ENCODE peak calls at places on chromosomes 6 and 20, in four cellular contexts. One of them, this sample, is unnamed.

GRCh38 chr6:110364364-110364763 is 6.2 kb upstream of the METTL24 start:
- DNase-seq in body of pancreas: no peak
- DNase-seq in astrocyte of the spinal cord: no peak
- DNase-seq in epithelial cell of proximal tubule: no peak
- DNase-seq in this sample: no peak

GRCh38 chr6:170575250-170575649 is 9.2 kb downstream of the PDCD2 start:
- DNase-seq in body of pancreas: no peak
- DNase-seq in astrocyte of the spinal cord: no peak
- DNase-seq in epithelial cell of proximal tubule: no peak
- DNase-seq in this sample: no peak

GRCh38 chr6:96809119-96809518 is 28.2 kb downstream of the GPR63 start:
- DNase-seq in body of pancreas: no peak
- DNase-seq in astrocyte of the spinal cord: no peak
- DNase-seq in epithelial cell of proximal tubule: no peak
- DNase-seq in this sample: no peak

GRCh38 chr6:108157972-108158441 is 7.8 kb upstream of the NR2E1 start:
- DNase-seq in body of pancreas: no peak
- DNase-seq in astrocyte of the spinal cord: no peak
- DNase-seq in epithelial cell of proximal tubule: no peak
- DNase-seq in this sample: peak

GRCh38 chr6:108074359-108075144 is at the start of gene OSTM1:
- DNase-seq in body of pancreas: peak
- DNase-seq in astrocyte of the spinal cord: peak
- DNase-seq in epithelial cell of proximal tubule: no peak
- DNase-seq in this sample: peak

GRCh38 chr20:36540551-36541211 is 638 bp upstream of the MYL9 start:
- DNase-seq in body of pancreas: no peak
- DNase-seq in astrocyte of the spinal cord: no peak
- DNase-seq in epithelial cell of proximal tubule: no peak
- DNase-seq in this sample: no peak

GRCh38 chr6:163646133-163646532 is 231.6 kb downstream of the QKI start:
- DNase-seq in body of pancreas: no peak
- DNase-seq in astrocyte of the spinal cord: no peak
- DNase-seq in epithelial cell of proximal tubule: peak
- DNase-seq in this sample: no peak

GRCh38 chr6:38080889-38081288 is 261.4 kb downstream of the ZFAND3 start:
- DNase-seq in body of pancreas: no peak
- DNase-seq in astrocyte of the spinal cord: no peak
- DNase-seq in epithelial cell of proximal tubule: no peak
- DNase-seq in this sample: no peak

GRCh38 chr6:33894438-33894837 is 90.6 kb upstream of the MLN start:
- DNase-seq in body of pancreas: peak
- DNase-seq in astrocyte of the spinal cord: no peak
- DNase-seq in epithelial cell of proximal tubule: no peak
- DNase-seq in this sample: no peak

GRCh38 chr6:161866570-161866969 is 592.7 kb upstream of the AGPAT4 start:
- DNase-seq in body of pancreas: no peak
- DNase-seq in astrocyte of the spinal cord: no peak
- DNase-seq in epithelial cell of proximal tubule: no peak
- DNase-seq in this sample: no peak

GRCh38 chr6:53752856-53753255 is 41.9 kb upstream of the LRRC1 start:
- DNase-seq in body of pancreas: no peak
- DNase-seq in astrocyte of the spinal cord: peak
- DNase-seq in epithelial cell of proximal tubule: no peak
- DNase-seq in this sample: no peak

GRCh38 chr6:7590918-7591302 is 912 bp downstream of the SNRNP48 start:
- DNase-seq in body of pancreas: peak
- DNase-seq in astrocyte of the spinal cord: no peak
- DNase-seq in epithelial cell of proximal tubule: no peak
- DNase-seq in this sample: no peak

GRCh38 chr6:52027699-52028098 is 59.7 kb downstream of the PKHD1 start:
- DNase-seq in body of pancreas: no peak
- DNase-seq in astrocyte of the spinal cord: no peak
- DNase-seq in epithelial cell of proximal tubule: no peak
- DNase-seq in this sample: no peak

GRCh38 chr6:52617087-52617486 is 40.2 kb upstream of the TRAM2 start:
- DNase-seq in body of pancreas: no peak
- DNase-seq in astrocyte of the spinal cord: peak
- DNase-seq in epithelial cell of proximal tubule: no peak
- DNase-seq in this sample: no peak

GRCh38 chr6:138596126-138596525 is 96.8 kb upstream of the NHSL1 start:
- DNase-seq in body of pancreas: no peak
- DNase-seq in astrocyte of the spinal cord: no peak
- DNase-seq in epithelial cell of proximal tubule: no peak
- DNase-seq in this sample: no peak

GRCh38 chr6:53310751-53311585 is 37.8 kb downstream of the ELOVL5 start:
- DNase-seq in body of pancreas: no peak
- DNase-seq in astrocyte of the spinal cord: no peak
- DNase-seq in epithelial cell of proximal tubule: no peak
- DNase-seq in this sample: no peak

GRCh38 chr6:51260003-51260402 is 441.3 kb downstream of the TFAP2B start:
- DNase-seq in body of pancreas: no peak
- DNase-seq in astrocyte of the spinal cord: no peak
- DNase-seq in epithelial cell of proximal tubule: no peak
- DNase-seq in this sample: no peak

GRCh38 chr20:50663095-50663821 is 28.1 kb downstream of the RIPOR3 start:
- DNase-seq in body of pancreas: peak
- DNase-seq in astrocyte of the spinal cord: no peak
- DNase-seq in epithelial cell of proximal tubule: no peak
- DNase-seq in this sample: no peak

GRCh38 chr6:113860165-113860955 is 3.2 kb downstream of the MARCKS start:
- DNase-seq in body of pancreas: peak
- DNase-seq in astrocyte of the spinal cord: no peak
- DNase-seq in epithelial cell of proximal tubule: no peak
- DNase-seq in this sample: peak

GRCh38 chr6:111938710-111939109 is 65.5 kb upstream of the FYN start:
- DNase-seq in body of pancreas: no peak
- DNase-seq in astrocyte of the spinal cord: peak
- DNase-seq in epithelial cell of proximal tubule: no peak
- DNase-seq in this sample: no peak

GRCh38 chr20:5353624-5354496 is 37.1 kb upstream of the PROKR2 start:
- DNase-seq in body of pancreas: no peak
- DNase-seq in astrocyte of the spinal cord: peak
- DNase-seq in epithelial cell of proximal tubule: peak
- DNase-seq in this sample: no peak

GRCh38 chr6:21999012-21999528 is 297.8 kb downstream of the PRL start:
- DNase-seq in body of pancreas: no peak
- DNase-seq in astrocyte of the spinal cord: peak
- DNase-seq in epithelial cell of proximal tubule: no peak
- DNase-seq in this sample: no peak

GRCh38 chr6:41171908-41172307 is 9.0 kb upstream of the TREM2 start:
- DNase-seq in body of pancreas: no peak
- DNase-seq in astrocyte of the spinal cord: no peak
- DNase-seq in epithelial cell of proximal tubule: no peak
- DNase-seq in this sample: no peak

GRCh38 chr6:85464260-85464644 is 14.4 kb downstream of the NT5E start:
- DNase-seq in body of pancreas: no peak
- DNase-seq in astrocyte of the spinal cord: peak
- DNase-seq in epithelial cell of proximal tubule: peak
- DNase-seq in this sample: no peak

GRCh38 chr6:163133017-163133416 is 281.5 kb upstream of the QKI start:
- DNase-seq in body of pancreas: no peak
- DNase-seq in astrocyte of the spinal cord: no peak
- DNase-seq in epithelial cell of proximal tubule: no peak
- DNase-seq in this sample: no peak

GRCh38 chr20:37319120-37319717 is 26.7 kb upstream of the SRC start:
- DNase-seq in body of pancreas: no peak
- DNase-seq in astrocyte of the spinal cord: peak
- DNase-seq in epithelial cell of proximal tubule: no peak
- DNase-seq in this sample: no peak

GRCh38 chr6:160765412-160765811 is 63.4 kb downstream of the PLG start:
- DNase-seq in body of pancreas: no peak
- DNase-seq in astrocyte of the spinal cord: no peak
- DNase-seq in epithelial cell of proximal tubule: no peak
- DNase-seq in this sample: no peak

GRCh38 chr6:35139924-35140524 is 1.1 kb downstream of the TCP11 start:
- DNase-seq in body of pancreas: peak
- DNase-seq in astrocyte of the spinal cord: peak
- DNase-seq in epithelial cell of proximal tubule: no peak
- DNase-seq in this sample: peak

GRCh38 chr6:67361264-67361663 is 1273.8 kb upstream of the ADGRB3 start:
- DNase-seq in body of pancreas: no peak
- DNase-seq in astrocyte of the spinal cord: no peak
- DNase-seq in epithelial cell of proximal tubule: no peak
- DNase-seq in this sample: no peak

GRCh38 chr20:58518387-58518786 is 3.2 kb upstream of the APCDD1L start:
- DNase-seq in body of pancreas: no peak
- DNase-seq in astrocyte of the spinal cord: no peak
- DNase-seq in epithelial cell of proximal tubule: no peak
- DNase-seq in this sample: no peak

GRCh38 chr20:4959582-4959981 is 41.7 kb downstream of the SLC23A2 start:
- DNase-seq in body of pancreas: no peak
- DNase-seq in astrocyte of the spinal cord: no peak
- DNase-seq in epithelial cell of proximal tubule: no peak
- DNase-seq in this sample: no peak

GRCh38 chr20:10666221-10667076 is 7.3 kb downstream of the JAG1 start:
- DNase-seq in body of pancreas: peak
- DNase-seq in astrocyte of the spinal cord: no peak
- DNase-seq in epithelial cell of proximal tubule: no peak
- DNase-seq in this sample: no peak

GRCh38 chr20:10668677-10669368 is 5.0 kb downstream of the JAG1 start:
- DNase-seq in body of pancreas: no peak
- DNase-seq in astrocyte of the spinal cord: no peak
- DNase-seq in epithelial cell of proximal tubule: no peak
- DNase-seq in this sample: no peak

GRCh38 chr20:10667077-10667401 is 6.8 kb downstream of the JAG1 start:
- DNase-seq in body of pancreas: peak
- DNase-seq in astrocyte of the spinal cord: no peak
- DNase-seq in epithelial cell of proximal tubule: no peak
- DNase-seq in this sample: no peak

GRCh38 chr20:10665791-10666190 is 8.0 kb downstream of the JAG1 start:
- DNase-seq in body of pancreas: no peak
- DNase-seq in astrocyte of the spinal cord: no peak
- DNase-seq in epithelial cell of proximal tubule: no peak
- DNase-seq in this sample: no peak

GRCh38 chr20:10667560-10668167 is 6.1 kb downstream of the JAG1 start:
- DNase-seq in body of pancreas: no peak
- DNase-seq in astrocyte of the spinal cord: no peak
- DNase-seq in epithelial cell of proximal tubule: no peak
- DNase-seq in this sample: no peak
- TF ChIP-seq CTCF in body of pancreas: no peak
- TF ChIP-seq CTCF in astrocyte of the spinal cord: no peak
- TF ChIP-seq CTCF in epithelial cell of proximal tubule: peak
- TF ChIP-seq CTCF in this sample: no peak

GRCh38 chr6:76881414-76881813 is 581.9 kb downstream of the HTR1B start:
- DNase-seq in body of pancreas: no peak
- DNase-seq in astrocyte of the spinal cord: no peak
- DNase-seq in epithelial cell of proximal tubule: no peak
- DNase-seq in this sample: no peak

DNA sequence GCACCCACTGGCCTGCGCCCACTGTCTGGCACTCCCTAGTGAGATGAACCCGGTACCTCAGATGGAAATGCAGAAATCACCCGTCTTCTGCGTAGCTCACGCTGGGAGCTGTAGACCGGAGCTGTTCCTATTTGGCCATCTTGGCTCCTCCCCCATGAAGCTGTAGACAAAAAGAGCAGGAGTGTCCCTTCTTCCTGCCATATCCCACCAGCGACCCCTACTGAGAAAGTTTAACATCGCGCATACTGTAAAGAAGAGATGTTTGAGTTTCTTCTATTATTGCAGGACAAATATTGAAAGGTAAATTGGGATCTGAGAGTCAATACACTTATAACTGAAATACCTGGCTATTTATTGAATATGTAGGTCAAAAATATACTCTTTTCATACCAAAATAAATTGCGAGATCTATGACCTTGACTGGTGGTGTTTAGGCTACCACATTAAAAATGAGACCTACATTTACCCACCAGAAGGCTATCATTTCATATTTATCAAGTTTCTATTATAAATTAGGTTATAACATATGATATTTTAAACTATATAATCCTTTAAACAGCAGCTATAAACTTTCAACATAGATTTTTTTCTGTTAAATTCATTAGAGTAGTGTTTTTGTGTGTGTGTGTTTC is 586.3 kb downstream of the HTR1B start:
- DNase-seq in body of pancreas: peak
- DNase-seq in astrocyte of the spinal cord: peak
- DNase-seq in epithelial cell of proximal tubule: peak
- DNase-seq in this sample: no peak
- TF ChIP-seq CTCF in body of pancreas: no peak
- TF ChIP-seq CTCF in astrocyte of the spinal cord: peak
- TF ChIP-seq CTCF in epithelial cell of proximal tubule: peak
- TF ChIP-seq CTCF in this sample: no peak

GRCh38 chr6:118963003-118963402 is 28.0 kb upstream of the MCM9 start:
- DNase-seq in body of pancreas: no peak
- DNase-seq in astrocyte of the spinal cord: peak
- DNase-seq in epithelial cell of proximal tubule: no peak
- DNase-seq in this sample: no peak
- TF ChIP-seq CTCF in body of pancreas: no peak
- TF ChIP-seq CTCF in astrocyte of the spinal cord: peak
- TF ChIP-seq CTCF in epithelial cell of proximal tubule: no peak
- TF ChIP-seq CTCF in this sample: no peak

DNA sequence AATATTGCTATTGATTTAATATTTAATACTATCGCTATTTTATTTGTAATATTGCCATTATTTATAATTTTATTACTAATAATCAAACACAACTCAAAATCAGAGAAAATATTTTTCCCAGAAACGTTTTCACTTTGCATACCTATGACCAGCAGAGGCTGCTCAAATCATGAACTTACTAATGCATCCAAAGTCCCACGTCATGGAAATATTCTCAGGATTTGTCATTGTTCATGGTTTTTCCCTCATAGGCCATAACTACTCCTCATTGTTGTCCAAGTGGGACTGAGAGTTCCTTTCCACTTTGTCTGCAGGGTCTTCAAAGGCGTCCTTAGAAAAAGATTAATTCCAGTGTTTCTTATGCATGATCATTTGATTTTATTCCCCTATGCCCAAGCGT is 344.8 kb downstream of the THBS2 start:
- DNase-seq in body of pancreas: no peak
- DNase-seq in astrocyte of the spinal cord: peak
- DNase-seq in epithelial cell of proximal tubule: no peak
- DNase-seq in this sample: no peak
- TF ChIP-seq CTCF in body of pancreas: no peak
- TF ChIP-seq CTCF in astrocyte of the spinal cord: peak
- TF ChIP-seq CTCF in epithelial cell of proximal tubule: no peak
- TF ChIP-seq CTCF in this sample: no peak

GRCh38 chr6:133631421-133631820 is 257.5 kb upstream of the TCF21 start:
- DNase-seq in body of pancreas: no peak
- DNase-seq in astrocyte of the spinal cord: peak
- DNase-seq in epithelial cell of proximal tubule: no peak
- DNase-seq in this sample: no peak
- TF ChIP-seq CTCF in body of pancreas: no peak
- TF ChIP-seq CTCF in astrocyte of the spinal cord: peak
- TF ChIP-seq CTCF in epithelial cell of proximal tubule: peak
- TF ChIP-seq CTCF in this sample: no peak

DNA sequence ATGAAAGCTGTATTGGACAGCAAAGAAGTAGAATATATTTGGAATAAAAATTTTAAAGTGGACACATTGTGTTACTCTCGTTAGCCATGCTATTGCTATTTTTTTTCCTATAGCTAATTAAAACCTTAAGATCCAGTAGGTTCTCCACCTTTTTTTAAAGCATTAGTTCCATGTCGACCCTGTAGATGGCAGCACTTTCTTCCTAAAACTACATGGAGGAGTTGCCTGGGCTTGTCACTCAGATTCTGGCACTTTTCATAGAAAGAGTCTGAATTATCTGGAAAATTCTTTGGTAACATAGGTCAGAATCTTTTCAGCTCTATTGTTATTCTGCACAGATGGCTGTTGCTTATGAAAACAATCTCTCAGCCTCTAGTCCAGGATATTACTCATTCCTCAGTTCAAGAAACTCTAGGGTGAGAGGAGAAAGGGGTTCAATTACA is 42.0 kb upstream of the ESR1 start:
- DNase-seq in body of pancreas: peak
- DNase-seq in astrocyte of the spinal cord: peak
- DNase-seq in epithelial cell of proximal tubule: peak
- DNase-seq in this sample: no peak
- TF ChIP-seq CTCF in body of pancreas: peak
- TF ChIP-seq CTCF in astrocyte of the spinal cord: peak
- TF ChIP-seq CTCF in epithelial cell of proximal tubule: peak
- TF ChIP-seq CTCF in this sample: peak

This sample was measured in activated B cell treated with CpG ODN at 0.5 μM for 24 hours.